ENCODE peak calls at places on chromosomes 2 and 18, in ten cellular contexts. One of them, this sample, is unnamed.

GRCh38 chr2:54419386-54419785 is 36.7 kb upstream of the SPTBN1 start:
- DNase-seq in ELF-1: no peak
- DNase-seq in psoas muscle: no peak
- DNase-seq in NB4: no peak
- DNase-seq in head of caudate nucleus: no peak
- DNase-seq in kidney: no peak
- DNase-seq in stimulated activated CD4-positive, alpha-beta T cell treated with anti-CD3 and anti-CD28 coated beads, Interleukin-12 subunit alpha, Interleukin-12 subunit beta, amount 100 ng/mL, for 48 hours: no peak
- DNase-seq in ovary: no peak
- DNase-seq in CMK: no peak
- DNase-seq in activated CD4-positive, alpha-beta T cell treated with anti-CD3 and anti-CD28 coated beads for 48 hours: no peak
- DNase-seq in this sample: no peak

GRCh38 chr2:181393472-181393871 is 63.7 kb upstream of the ITGA4 start:
- DNase-seq in NB4: peak
- DNase-seq in head of caudate nucleus: no peak
- DNase-seq in activated CD4-positive, alpha-beta T cell treated with anti-CD3 and anti-CD28 coated beads for 48 hours: no peak
- DNase-seq in CMK: peak
- DNase-seq in ELF-1: no peak
- DNase-seq in stimulated activated CD4-positive, alpha-beta T cell treated with anti-CD3 and anti-CD28 coated beads, Interleukin-12 subunit alpha, Interleukin-12 subunit beta, amount 100 ng/mL, for 48 hours: no peak
- DNase-seq in kidney: no peak
- DNase-seq in psoas muscle: no peak
- DNase-seq in ovary: no peak
- DNase-seq in this sample: peak

GRCh38 chr18:7307586-7307985 is 76.7 kb downstream of the LRRC30 start:
- DNase-seq in head of caudate nucleus: no peak
- DNase-seq in psoas muscle: no peak
- DNase-seq in NB4: no peak
- DNase-seq in CMK: no peak
- DNase-seq in ELF-1: no peak
- DNase-seq in stimulated activated CD4-positive, alpha-beta T cell treated with anti-CD3 and anti-CD28 coated beads, Interleukin-12 subunit alpha, Interleukin-12 subunit beta, amount 100 ng/mL, for 48 hours: no peak
- DNase-seq in activated CD4-positive, alpha-beta T cell treated with anti-CD3 and anti-CD28 coated beads for 48 hours: no peak
- DNase-seq in kidney: no peak
- DNase-seq in ovary: no peak
- DNase-seq in this sample: no peak

GRCh38 chr2:110115291-110116032 is at the start of gene MALL:
- DNase-seq in ELF-1: peak
- DNase-seq in head of caudate nucleus: no peak
- DNase-seq in stimulated activated CD4-positive, alpha-beta T cell treated with anti-CD3 and anti-CD28 coated beads, Interleukin-12 subunit alpha, Interleukin-12 subunit beta, amount 100 ng/mL, for 48 hours: no peak
- DNase-seq in activated CD4-positive, alpha-beta T cell treated with anti-CD3 and anti-CD28 coated beads for 48 hours: no peak
- DNase-seq in psoas muscle: no peak
- DNase-seq in CMK: no peak
- DNase-seq in NB4: no peak
- DNase-seq in kidney: peak
- DNase-seq in ovary: no peak
- DNase-seq in this sample: peak

GRCh38 chr2:65129276-65129612 is 662 bp downstream of the RAB1A start:
- DNase-seq in psoas muscle: no peak
- DNase-seq in CMK: no peak
- DNase-seq in ELF-1: peak
- DNase-seq in stimulated activated CD4-positive, alpha-beta T cell treated with anti-CD3 and anti-CD28 coated beads, Interleukin-12 subunit alpha, Interleukin-12 subunit beta, amount 100 ng/mL, for 48 hours: no peak
- DNase-seq in activated CD4-positive, alpha-beta T cell treated with anti-CD3 and anti-CD28 coated beads for 48 hours: peak
- DNase-seq in kidney: no peak
- DNase-seq in ovary: no peak
- DNase-seq in NB4: peak
- DNase-seq in head of caudate nucleus: peak
- DNase-seq in this sample: no peak

GRCh38 chr2:8134105-8134903 is 547.6 kb upstream of the ID2 start:
- DNase-seq in stimulated activated CD4-positive, alpha-beta T cell treated with anti-CD3 and anti-CD28 coated beads, Interleukin-12 subunit alpha, Interleukin-12 subunit beta, amount 100 ng/mL, for 48 hours: no peak
- DNase-seq in ovary: peak
- DNase-seq in head of caudate nucleus: no peak
- DNase-seq in kidney: no peak
- DNase-seq in ELF-1: no peak
- DNase-seq in activated CD4-positive, alpha-beta T cell treated with anti-CD3 and anti-CD28 coated beads for 48 hours: no peak
- DNase-seq in psoas muscle: no peak
- DNase-seq in NB4: no peak
- DNase-seq in CMK: no peak
- DNase-seq in this sample: no peak

GRCh38 chr2:197073701-197074433 is 147.4 kb upstream of the PGAP1 start:
- DNase-seq in stimulated activated CD4-positive, alpha-beta T cell treated with anti-CD3 and anti-CD28 coated beads, Interleukin-12 subunit alpha, Interleukin-12 subunit beta, amount 100 ng/mL, for 48 hours: no peak
- DNase-seq in psoas muscle: no peak
- DNase-seq in ELF-1: no peak
- DNase-seq in kidney: peak
- DNase-seq in activated CD4-positive, alpha-beta T cell treated with anti-CD3 and anti-CD28 coated beads for 48 hours: no peak
- DNase-seq in CMK: no peak
- DNase-seq in head of caudate nucleus: peak
- DNase-seq in ovary: peak
- DNase-seq in NB4: no peak
- DNase-seq in this sample: no peak

GRCh38 chr2:239186516-239186915 is 214.3 kb downstream of the HDAC4 start:
- DNase-seq in kidney: peak
- DNase-seq in stimulated activated CD4-positive, alpha-beta T cell treated with anti-CD3 and anti-CD28 coated beads, Interleukin-12 subunit alpha, Interleukin-12 subunit beta, amount 100 ng/mL, for 48 hours: no peak
- DNase-seq in NB4: no peak
- DNase-seq in head of caudate nucleus: no peak
- DNase-seq in ELF-1: no peak
- DNase-seq in activated CD4-positive, alpha-beta T cell treated with anti-CD3 and anti-CD28 coated beads for 48 hours: no peak
- DNase-seq in psoas muscle: no peak
- DNase-seq in ovary: peak
- DNase-seq in CMK: no peak
- DNase-seq in this sample: no peak

GRCh38 chr2:239193426-239193825 is 207.4 kb downstream of the HDAC4 start:
- DNase-seq in kidney: peak
- DNase-seq in psoas muscle: no peak
- DNase-seq in NB4: no peak
- DNase-seq in ovary: peak
- DNase-seq in ELF-1: no peak
- DNase-seq in CMK: no peak
- DNase-seq in activated CD4-positive, alpha-beta T cell treated with anti-CD3 and anti-CD28 coated beads for 48 hours: no peak
- DNase-seq in stimulated activated CD4-positive, alpha-beta T cell treated with anti-CD3 and anti-CD28 coated beads, Interleukin-12 subunit alpha, Interleukin-12 subunit beta, amount 100 ng/mL, for 48 hours: no peak
- DNase-seq in head of caudate nucleus: peak
- DNase-seq in this sample: no peak

GRCh38 chr2:169300617-169301530 is 61.5 kb downstream of the LRP2 start:
- DNase-seq in kidney: no peak
- DNase-seq in psoas muscle: no peak
- DNase-seq in stimulated activated CD4-positive, alpha-beta T cell treated with anti-CD3 and anti-CD28 coated beads, Interleukin-12 subunit alpha, Interleukin-12 subunit beta, amount 100 ng/mL, for 48 hours: no peak
- DNase-seq in head of caudate nucleus: no peak
- DNase-seq in NB4: no peak
- DNase-seq in ELF-1: no peak
- DNase-seq in ovary: no peak
- DNase-seq in activated CD4-positive, alpha-beta T cell treated with anti-CD3 and anti-CD28 coated beads for 48 hours: no peak
- DNase-seq in CMK: no peak
- DNase-seq in this sample: no peak

This sample was measured in foreskin keratinocyte.